ENCODE peak calls at places on chromosomes 1 and 21, in five cellular contexts. O, C, D, P and R are unnamed samples.

GRCh38 chr1:109933856-109934711 is 23.4 kb downstream of the CSF1 start:
- DNase-seq in O (no peak), C (no peak), D (no peak), P (no peak), R (peak; percentile 50)

GRCh38 chr1:78839704-78840277 is 166.7 kb downstream of the ADGRL4 start:
- DNase-seq in O (no peak), C (peak; percentile 6), D (no peak), P (no peak), R (no peak)

GRCh38 chr1:89762801-89763648 is 57.8 kb upstream of the LRRC8D start:
- DNase-seq in O (peak; percentile 90), C (peak; percentile 74), D (peak; percentile 26), P (peak; percentile 92), R (peak; percentile 93)

GRCh38 chr1:12634696-12635202 is 9.1 kb upstream of the AADACL4 start:
- DNase-seq in O (no peak), C (no peak), D (no peak), P (no peak), R (no peak)

GRCh38 chr1:226255380-226255779 is 31.9 kb downstream of the MIXL1 start:
- DNase-seq in O (no peak), C (no peak), D (no peak), P (no peak), R (no peak)

GRCh38 chr1:188425687-188426086 is 1596.9 kb downstream of the PLA2G4A start:
- DNase-seq in O (no peak), C (no peak), D (no peak), P (no peak), R (no peak)

GRCh38 chr1:3923378-3924185 is 23.5 kb upstream of the C1orf174 start:
- DNase-seq in O (peak; percentile 54), C (no peak), D (no peak), P (peak; percentile 32), R (peak; percentile 66)

GRCh38 chr1:248824301-248824700 is 1.4 kb downstream of the SH3BP5L start:
- DNase-seq in O (no peak), C (no peak), D (no peak), P (no peak), R (peak; percentile 19)

GRCh38 chr1:219367496-219367895 is 193.8 kb downstream of the LYPLAL1 start:
- DNase-seq in O (no peak), C (no peak), D (no peak), P (no peak), R (no peak)

GRCh38 chr21:45723049-45723958 is 79.8 kb downstream of the PCBP3 start:
- DNase-seq in O (no peak), C (no peak), D (no peak), P (no peak), R (no peak)

GRCh38 chr1:209584186-209584776 is 767 bp downstream of the CAMK1G start:
- DNase-seq in O (no peak), C (no peak), D (no peak), P (no peak), R (no peak)

GRCh38 chr21:15204140-15204774 is 139.5 kb upstream of the NRIP1 start:
- DNase-seq in O (no peak), C (no peak), D (no peak), P (no peak), R (no peak)

GRCh38 chr1:81670286-81670685 is 130.4 kb upstream of the ADGRL2 start:
- DNase-seq in O (peak; percentile 82), C (peak; percentile 49), D (peak; percentile 22), P (no peak), R (no peak)

GRCh38 chr1:239926184-239926583 is 165.5 kb upstream of the FMN2 start:
- DNase-seq in O (no peak), C (no peak), D (no peak), P (no peak), R (no peak)

GRCh38 chr1:9833632-9834031 is 9.9 kb upstream of the CLSTN1 start:
- DNase-seq in O (peak; percentile 19), C (no peak), D (no peak), P (no peak), R (no peak)

GRCh38 chr1:116949213-116949985 is 39.7 kb downstream of the PTGFRN start:
- DNase-seq in O (no peak), C (no peak), D (no peak), P (no peak), R (no peak)

GRCh38 chr1:3625151-3625907 is 514 bp downstream of the TPRG1L start:
- DNase-seq in O (peak; percentile 75), C (peak; percentile 41), D (no peak), P (no peak), R (no peak)

GRCh38 chr1:204493882-204494280 is 724 bp downstream of the PIK3C2B start:
- DNase-seq in O (peak; percentile 79), C (peak; percentile 88), D (no peak), P (peak; percentile 90), R (no peak)

GRCh38 chr21:44828362-44829056 is 10.6 kb upstream of the SUMO3 start:
- DNase-seq in O (no peak), C (no peak), D (no peak), P (no peak), R (no peak)

GRCh38 chr1:153122831-153123421 is 9.6 kb upstream of the SPRR2F start:
- DNase-seq in O (no peak), C (peak; percentile 82), D (no peak), P (no peak), R (no peak)

GRCh38 chr1:116794804-116795481 is 40.7 kb downstream of the CD2 start:
- DNase-seq in O (no peak), C (no peak), D (no peak), P (no peak), R (no peak)

GRCh38 chr1:245754463-245754961 is 599.7 kb downstream of the KIF26B start:
- DNase-seq in O (no peak), C (no peak), D (no peak), P (no peak), R (no peak)

GRCh38 chr21:22597660-22598255 is 1599.5 kb downstream of the NCAM2 start:
- DNase-seq in O (no peak), C (no peak), D (no peak), P (no peak), R (no peak)

GRCh38 chr1:87127581-87127980 is 201.1 kb upstream of the LMO4 start:
- DNase-seq in O (no peak), C (no peak), D (no peak), P (no peak), R (no peak)

GRCh38 chr1:54460346-54460745 is 54.2 kb upstream of the SSBP3 start:
- DNase-seq in O (peak; percentile 13), C (no peak), D (no peak), P (peak; percentile 22), R (no peak)

GRCh38 chr1:45999507-45999906 is 132.9 kb downstream of the PIK3R3 start:
- DNase-seq in O (no peak), C (no peak), D (no peak), P (no peak), R (no peak)

GRCh38 chr1:19284881-19285280 is 3.7 kb downstream of the AKR7A3 start:
- DNase-seq in O (peak; percentile 29), C (no peak), D (no peak), P (no peak), R (no peak)

GRCh38 chr1:17155257-17155895 is 36.1 kb upstream of the PADI2 start:
- DNase-seq in O (no peak), C (no peak), D (no peak), P (no peak), R (no peak)

GRCh38 chr1:17158961-17159360 is 39.7 kb upstream of the PADI2 start:
- DNase-seq in O (no peak), C (no peak), D (no peak), P (no peak), R (no peak)

GRCh38 chr1:17161137-17161700 is 42.0 kb upstream of the PADI2 start:
- DNase-seq in O (no peak), C (no peak), D (no peak), P (no peak), R (no peak)

DNA sequence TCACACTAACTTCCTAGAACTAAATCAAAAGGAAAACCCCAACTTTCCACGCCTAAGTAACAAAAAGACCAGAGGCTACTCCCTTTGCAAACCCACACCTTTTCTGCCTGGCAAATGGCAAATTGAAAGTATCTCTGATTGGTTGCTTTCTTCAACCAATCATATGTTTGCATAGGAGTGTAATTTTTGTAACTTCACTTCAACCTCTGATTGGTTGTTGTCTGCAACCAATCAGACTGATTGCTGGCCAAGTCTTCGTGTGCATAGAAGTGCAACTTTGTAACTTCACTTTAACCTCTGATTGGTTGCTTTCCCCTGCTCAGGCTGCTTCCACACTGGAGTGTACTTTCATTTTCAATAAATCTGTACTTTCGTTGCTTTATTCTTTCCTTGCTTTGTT is 36.9 kb upstream of the PADI2 start:
- DNase-seq in O (no peak), C (no peak), D (no peak), P (no peak), R (no peak)
- H3K9me3 ChIP-seq in O (peaks cover 8% of the 10 kb centered on the region), C (no peaks in the 10 kb centered on the region), D (peaks cover 5% of the 10 kb centered on the region), P (peaks cover 17% of the 10 kb centered on the region), R (peaks cover 17% of the 10 kb centered on the region)

GRCh38 chr1:85109475-85109874 is 61.2 kb upstream of the MCOLN3 start:
- DNase-seq in O (peak; percentile 87), C (peak; percentile 40), D (no peak), P (peak; percentile 69), R (peak; percentile 61)
- TF ChIP-seq CTCF in O (peak; percentile 90), C (peak; percentile 91), D (peak; percentile 88), P (peak; percentile 78), R (peak; percentile 42)

GRCh38 chr1:41174170-41174569 is 67.9 kb downstream of the SCMH1 start:
- DNase-seq in O (no peak), C (no peak), D (no peak), P (no peak), R (no peak)
- H3K9me3 ChIP-seq in O (no peaks in the 10 kb centered on the region), C (no peaks in the 10 kb centered on the region), D (peaks cover 6% of the 10 kb centered on the region), P (peaks cover 4% of the 10 kb centered on the region), R (no peaks in the 10 kb centered on the region)

GRCh38 chr1:58047265-58047858 is 499.2 kb downstream of the OMA1 start:
- DNase-seq in O (no peak), C (peak; percentile 14), D (no peak), P (no peak), R (no peak)
- TF ChIP-seq CTCF in O (peak; percentile 53), C (peak; percentile 75), D (peak; percentile 43), P (peak; percentile 71), R (peak; percentile 61)